ENCODE peak calls at places on chromosomes 1 and 21, in nine cellular contexts. W, X, B, P, Y, U, Z, S and E are unnamed samples.
A peak's percentile ranks its signal among the peaks of the same experiment; 100 is the strongest.

GRCh38 chr1:8651962-8652361 is 165.5 kb downstream of the RERE start:
- DNase-seq in S (no peak), X (no peak), Y (no peak), P (no peak), W (no peak), Z (no peak), B (no peak), U (no peak), E (no peak)

GRCh38 chr1:13782634-13782995 is 82.6 kb downstream of the PRDM2 start:
- DNase-seq in B (no peak), U (no peak), Y (no peak), W (no peak), X (no peak), Z (no peak), S (no peak), P (no peak), E (no peak)

GRCh38 chr21:42546433-42546832 is 32.8 kb downstream of the SLC37A1 start:
- DNase-seq in Y (no peak), W (no peak), S (no peak), X (no peak), B (no peak), Z (no peak), U (no peak), P (no peak), E (no peak)

GRCh38 chr1:197775282-197776262 is at the start of gene DENND1B:
- DNase-seq in P (peak; percentile 72), Z (peak; percentile 89), S (peak; percentile 88), X (peak; percentile 66), U (peak; percentile 43), W (peak; percentile 80), Y (peak; percentile 80), B (peak; percentile 82), E (peak; percentile 59)

GRCh38 chr1:81907569-81907968 is 106.8 kb downstream of the ADGRL2 start:
- DNase-seq in P (no peak), S (no peak), W (no peak), X (no peak), Y (no peak), B (no peak), U (no peak), Z (no peak), E (no peak)

GRCh38 chr1:29621826-29622435 is 385.6 kb downstream of the PTPRU start:
- DNase-seq in Y (no peak), B (no peak), U (no peak), P (no peak), S (peak; percentile 43), W (no peak), Z (no peak), X (no peak), E (peak; percentile 71)

GRCh38 chr1:167373398-167373797 is 144.9 kb downstream of the CD247 start:
- DNase-seq in Z (peak; percentile 44), U (no peak), X (no peak), S (peak; percentile 53), B (no peak), Y (no peak), P (no peak), W (peak; percentile 46), E (no peak)

GRCh38 chr1:98086156-98086555 is 165.3 kb upstream of the DPYD start:
- DNase-seq in U (no peak), X (peak; percentile 39), S (peak; percentile 87), B (no peak), Z (no peak), Y (no peak), P (peak; percentile 24), W (no peak), E (no peak)

GRCh38 chr21:46294647-46295176 is 8.6 kb downstream of the YBEY start:
- DNase-seq in Z (no peak), W (no peak), S (peak; percentile 86), B (peak; percentile 52), Y (no peak), U (no peak), P (peak; percentile 54), X (no peak), E (peak; percentile 87)

GRCh38 chr1:238658766-238659165 is 727.6 kb upstream of the CHRM3 start:
- DNase-seq in X (peak; percentile 57), S (peak; percentile 91), U (no peak), Y (no peak), W (no peak), P (peak; percentile 57), B (no peak), Z (no peak), E (no peak)

GRCh38 chr1:40750326-40750975 is 33.1 kb upstream of the KCNQ4 start:
- DNase-seq in X (peak; percentile 52), S (peak; percentile 17), B (no peak), U (no peak), W (no peak), Y (no peak), Z (no peak), P (no peak), E (no peak)

GRCh38 chr1:212518188-212518951 is 85.7 kb downstream of the NENF start:
- DNase-seq in W (peak; percentile 42), S (peak; percentile 85), Z (no peak), Y (no peak), B (peak; percentile 93), P (peak; percentile 68), U (peak; percentile 25), X (peak; percentile 33), E (peak; percentile 64)

GRCh38 chr1:190084552-190084951 is 393.1 kb downstream of the BRINP3 start:
- DNase-seq in S (no peak), Y (peak; percentile 60), Z (peak; percentile 90), P (no peak), X (peak; percentile 69), U (no peak), B (no peak), W (peak; percentile 23), E (peak; percentile 24)

GRCh38 chr1:226004396-226004795 is 5.3 kb upstream of the SDE2 start:
- DNase-seq in W (no peak), X (no peak), Z (no peak), Y (no peak), U (no peak), B (no peak), P (no peak), S (no peak), E (no peak)

GRCh38 chr1:160109686-160110085 is 5.9 kb upstream of the ATP1A2 start:
- DNase-seq in P (no peak), W (no peak), S (no peak), Z (no peak), Y (no peak), U (no peak), X (peak; percentile 50), B (no peak), E (no peak)

GRCh38 chr21:14878971-14879370 is 185.8 kb downstream of the NRIP1 start:
- DNase-seq in X (peak; percentile 90), Z (no peak), Y (no peak), U (no peak), B (no peak), S (no peak), P (no peak), W (no peak), E (no peak)
- H3K36me3 ChIP-seq in X (no peaks in the 10 kb centered on the region), Z (no peaks in the 10 kb centered on the region), Y (no peaks in the 10 kb centered on the region), U (no peaks in the 10 kb centered on the region), B (no peaks in the 10 kb centered on the region), S (no peaks in the 10 kb centered on the region), P (no peaks in the 10 kb centered on the region), W (no peaks in the 10 kb centered on the region), E (no peaks in the 10 kb centered on the region)

GRCh38 chr1:7389786-7390603 is 381.1 kb upstream of the VAMP3 start:
- DNase-seq in Y (no peak), Z (no peak), X (peak; percentile 72), S (peak; percentile 47), B (no peak), U (peak; percentile 50), W (no peak), P (no peak), E (no peak)

GRCh38 chr1:7389201-7389785 is 381.8 kb upstream of the VAMP3 start:
- DNase-seq in U (no peak), S (peak; percentile 75), B (no peak), X (no peak), P (no peak), Y (no peak), W (peak; percentile 22), Z (no peak), E (peak; percentile 55)

GRCh38 chr1:7388141-7388487 is 383.0 kb upstream of the VAMP3 start:
- DNase-seq in W (no peak), B (no peak), P (no peak), X (no peak), Y (no peak), Z (no peak), U (peak; percentile 35), S (no peak), E (peak; percentile 61)

GRCh38 chr1:7388488-7389185 is 382.5 kb upstream of the VAMP3 start:
- DNase-seq in Z (no peak), W (peak; percentile 63), Y (no peak), B (peak; percentile 77), X (peak; percentile 8), P (no peak), S (peak; percentile 47), U (peak; percentile 35), E (peak; percentile 63)

DNA sequence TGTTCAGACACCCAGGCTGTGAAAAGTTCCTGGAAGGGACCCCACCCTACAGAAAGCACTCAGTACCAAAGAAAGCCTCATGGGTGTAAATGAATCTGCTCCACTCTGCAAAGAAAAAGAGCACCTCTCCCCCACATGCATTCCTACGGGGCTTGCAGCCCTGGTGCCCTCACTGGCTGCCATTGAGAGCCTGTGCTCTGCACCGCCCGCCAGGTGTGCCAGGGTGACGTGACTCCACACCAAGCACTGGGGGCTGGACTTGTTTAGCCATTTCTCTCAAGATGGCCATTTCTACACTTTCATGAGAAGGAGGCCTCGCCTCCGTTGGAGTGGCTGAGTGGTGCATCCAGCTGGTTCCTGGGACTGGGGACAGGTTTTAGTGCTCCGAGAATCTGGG is 380.5 kb upstream of the VAMP3 start:
- DNase-seq in W (no peak), S (no peak), U (peak; percentile 7), P (no peak), B (no peak), Z (no peak), X (no peak), Y (no peak), E (no peak)
- H3K4me1 ChIP-seq in W (peaks cover 14% of the 10 kb centered on the region), S (peaks cover 9% of the 10 kb centered on the region), U (no peaks in the 10 kb centered on the region), P (peaks cover 22% of the 10 kb centered on the region), B (peaks cover 23% of the 10 kb centered on the region), Z (no peaks in the 10 kb centered on the region), X (peaks cover 24% of the 10 kb centered on the region), Y (peaks cover 23% of the 10 kb centered on the region), E (peaks cover 33% of the 10 kb centered on the region)

GRCh38 chr1:62448221-62448933 is 11.5 kb downstream of the USP1 start:
- DNase-seq in U (no peak), P (no peak), Z (no peak), S (no peak), X (no peak), Y (no peak), B (no peak), W (no peak), E (no peak)
- H3K36me3 ChIP-seq in U (no peaks in the 10 kb centered on the region), P (peaks cover 65% of the 10 kb centered on the region), Z (peaks cover 60% of the 10 kb centered on the region), S (peaks cover 3% of the 10 kb centered on the region), X (peaks cover 66% of the 10 kb centered on the region), Y (peaks cover 70% of the 10 kb centered on the region), B (no peaks in the 10 kb centered on the region), W (peaks cover 29% of the 10 kb centered on the region), E (peaks cover 94% of the 10 kb centered on the region)

DNA sequence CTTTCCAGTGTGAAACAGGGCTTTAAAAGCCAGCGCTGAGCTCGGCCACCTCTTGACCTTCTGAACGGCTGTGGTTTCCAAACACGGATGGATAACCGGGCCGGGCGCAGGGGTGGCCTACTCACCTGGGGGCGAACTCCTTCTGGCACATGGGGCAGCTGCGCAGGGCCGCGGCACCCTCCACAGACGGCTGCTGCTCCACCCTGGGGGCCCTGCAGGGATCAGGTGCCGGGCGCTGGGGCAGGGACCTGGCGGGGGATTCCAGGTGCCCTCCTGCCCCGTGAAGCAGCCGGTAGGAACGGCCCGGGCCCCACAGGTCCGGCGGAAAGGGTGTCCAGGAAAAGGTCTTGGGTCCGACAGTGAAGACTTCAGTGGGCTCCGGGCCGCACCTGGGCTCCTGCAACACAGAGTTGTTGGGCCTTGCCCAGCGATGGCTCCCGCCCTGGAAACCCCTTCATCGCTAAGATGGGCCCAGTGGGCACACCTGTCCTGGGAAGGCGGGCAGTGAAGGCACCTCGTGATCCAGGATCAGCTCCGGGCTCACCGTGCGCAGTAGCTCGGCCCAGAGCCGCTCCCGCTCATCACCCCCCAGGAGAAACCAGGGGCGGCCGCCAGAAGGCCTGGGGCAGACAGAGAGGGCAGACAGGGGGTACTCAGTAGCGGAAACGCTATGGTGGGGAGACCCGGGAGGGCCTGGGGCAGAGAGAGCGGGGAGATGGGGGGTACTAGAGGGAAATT is 889 bp downstream of the FAAP20 start:
- DNase-seq in X (peak; percentile 46), P (no peak), U (no peak), Z (peak; percentile 51), B (no peak), W (no peak), Y (no peak), S (no peak), E (no peak)
- H3K4me1 ChIP-seq in X (peaks cover 60% of the 10 kb centered on the region), P (peaks cover 43% of the 10 kb centered on the region), U (no peaks in the 10 kb centered on the region), Z (peaks cover 12% of the 10 kb centered on the region), B (peaks cover 56% of the 10 kb centered on the region), W (peaks cover 4% of the 10 kb centered on the region), Y (peaks cover 22% of the 10 kb centered on the region), S (peaks cover 25% of the 10 kb centered on the region), E (peaks cover 6% of the 10 kb centered on the region)